ENCODE peak calls at places on chromosome 4, in seven cellular contexts. Y, B, V, E, J, L and H are unnamed samples.

GRCh38 chr4:110663206-110663605 is 40.3 kb upstream of the PITX2 start:
- DNase-seq in B (no peak), L (no peak), E (no peak), J (no peak), Y (no peak), V (no peak), H (no peak)

GRCh38 chr4:13984996-13985780 is 357.7 kb upstream of the BOD1L1 start:
- DNase-seq in B (no peak), E (no peak), V (no peak), J (no peak), Y (no peak), L (no peak), H (no peak)

GRCh38 chr4:16521156-16521915 is 295.1 kb upstream of the TAPT1 start:
- DNase-seq in E (no peak), J (no peak), L (no peak), B (peak), Y (no peak), V (no peak), H (no peak)

GRCh38 chr4:154622598-154622997 is 10.1 kb upstream of the FGG start:
- DNase-seq in L (peak), V (peak), B (peak), E (no peak), Y (peak), J (no peak), H (peak)

GRCh38 chr4:141995051-141995450 is 358.7 kb downstream of the IL15 start:
- DNase-seq in E (no peak), Y (no peak), V (no peak), L (no peak), B (peak), J (no peak), H (no peak)

GRCh38 chr4:60757986-60758385 is 442.1 kb upstream of the ADGRL3 start:
- DNase-seq in J (no peak), V (no peak), E (no peak), L (no peak), Y (no peak), B (no peak), H (no peak)

GRCh38 chr4:5996641-5997040 is 21.6 kb downstream of the C4orf50 start:
- DNase-seq in L (no peak), V (no peak), E (no peak), J (peak), B (no peak), Y (peak), H (no peak)

GRCh38 chr4:108611360-108611759 is 9.0 kb upstream of the RPL34 start:
- DNase-seq in L (no peak), E (no peak), J (no peak), V (no peak), Y (no peak), B (no peak), H (no peak)

GRCh38 chr4:134650461-134650860 is 448.9 kb upstream of the PABPC4L start:
- DNase-seq in E (no peak), L (no peak), B (peak), J (no peak), V (no peak), Y (no peak), H (no peak)

GRCh38 chr4:12651876-12652275 is 832.3 kb downstream of the RAB28 start:
- DNase-seq in Y (no peak), E (no peak), B (no peak), J (no peak), L (no peak), V (no peak), H (no peak)

GRCh38 chr4:152385551-152385950 is 150.3 kb downstream of the FBXW7 start:
- DNase-seq in B (peak), Y (no peak), V (no peak), E (no peak), L (no peak), J (no peak), H (no peak)

GRCh38 chr4:11904117-11904535 is 475.4 kb upstream of the HS3ST1 start:
- DNase-seq in J (no peak), B (peak), L (peak), Y (peak), V (no peak), E (no peak), H (no peak)

GRCh38 chr4:126611900-126612299 is 1020.9 kb upstream of the INTU start:
- DNase-seq in E (no peak), V (no peak), Y (no peak), L (no peak), B (no peak), J (no peak), H (peak)

GRCh38 chr4:6262847-6263487 is 6.7 kb upstream of the WFS1 start:
- DNase-seq in J (no peak), L (no peak), Y (no peak), E (no peak), B (no peak), V (no peak), H (no peak)

GRCh38 chr4:42995343-42995944 is 102.9 kb downstream of the GRXCR1 start:
- DNase-seq in L (no peak), E (no peak), J (no peak), B (peak), V (no peak), Y (no peak), H (no peak)

DNA sequence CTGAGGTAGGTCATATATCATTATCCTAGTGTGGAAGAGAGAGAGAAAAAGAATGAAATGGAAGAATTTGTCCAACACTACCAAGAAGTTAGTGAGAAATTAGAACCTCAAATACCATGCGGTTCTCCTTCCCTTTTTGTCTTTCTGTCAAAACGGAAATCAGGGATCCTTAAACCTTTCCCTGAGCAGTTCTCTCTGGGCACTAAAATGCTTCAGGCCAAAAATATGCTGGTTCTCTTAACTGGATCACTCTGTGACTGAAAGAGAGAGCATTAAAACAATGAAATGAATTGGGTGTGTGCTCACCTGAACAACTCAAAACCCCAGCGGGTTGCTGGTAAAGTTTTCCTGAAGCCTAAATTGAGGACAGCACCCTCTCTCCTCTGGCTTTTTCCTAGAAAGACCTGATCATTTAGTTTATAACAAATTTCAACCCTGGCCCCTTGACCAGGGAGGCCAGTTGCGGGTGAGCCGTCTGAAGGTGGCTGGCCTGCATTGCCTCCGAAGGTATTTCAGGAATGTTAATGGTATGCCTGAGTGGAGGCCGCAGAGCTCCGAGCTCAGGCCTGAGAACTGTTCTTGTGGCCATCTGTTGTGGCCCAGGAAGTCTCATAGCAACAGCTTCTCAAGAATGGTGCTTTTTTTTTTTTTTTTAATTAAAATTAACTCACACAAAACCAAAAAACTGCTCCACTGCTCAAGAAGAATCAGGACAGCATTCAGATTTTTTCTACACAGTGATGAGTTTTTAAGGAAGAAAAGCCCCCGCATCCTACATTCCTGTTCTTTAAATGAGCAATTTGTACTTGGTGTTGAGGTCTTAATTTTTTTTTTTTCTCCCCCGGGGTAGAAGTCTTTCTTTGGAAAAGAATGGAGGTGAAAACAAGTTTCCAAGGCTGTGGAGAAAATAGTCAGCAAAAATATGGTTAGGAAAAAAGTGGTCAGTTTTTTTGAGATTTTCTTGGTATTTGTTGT is 155.1 kb downstream of the SHROOM3 start:
- DNase-seq in J (no peak), Y (peak), L (peak), V (peak), B (no peak), E (no peak), H (peak)
- TF ChIP-seq POLR2A in J (no peak), Y (no peak), L (peak), V (no peak), B (no peak), E (no peak), H (no peak)

GRCh38 chr4:77156912-77157858 is at the start of gene CCNG2:
- DNase-seq in L (peak), E (no peak), B (no peak), J (peak), V (no peak), Y (peak), H (peak)
- TF ChIP-seq POLR2A in L (peak), E (peak), B (peak), J (no peak), V (peak), Y (peak), H (no peak)

GRCh38 chr4:184648220-184649025 is 824 bp downstream of the CASP3 start:
- DNase-seq in Y (peak), B (peak), E (no peak), L (peak), J (peak), V (no peak), H (no peak)
- TF ChIP-seq POLR2A in Y (no peak), B (peak), E (peak), L (no peak), J (no peak), V (no peak), H (peak)

GRCh38 chr4:10101559-10102192 is 14.9 kb downstream of the WDR1 start:
- DNase-seq in V (no peak), E (no peak), Y (no peak), L (no peak), B (no peak), J (peak), H (no peak)

GRCh38 chr4:10099521-10100325 is 16.9 kb downstream of the WDR1 start:
- DNase-seq in Y (no peak), B (no peak), J (no peak), E (no peak), V (no peak), L (no peak), H (no peak)

GRCh38 chr4:10098770-10099139 is 17.8 kb downstream of the WDR1 start:
- DNase-seq in Y (no peak), B (no peak), E (no peak), V (peak), J (no peak), L (no peak), H (no peak)

GRCh38 chr4:10102193-10102980 is 14.2 kb downstream of the WDR1 start:
- DNase-seq in E (no peak), Y (no peak), B (no peak), V (no peak), J (peak), L (no peak), H (no peak)

GRCh38 chr4:10100734-10101216 is 15.8 kb downstream of the WDR1 start:
- DNase-seq in J (peak), V (no peak), B (no peak), Y (peak), L (no peak), E (no peak), H (no peak)
- TF ChIP-seq POLR2A in J (no peak), V (no peak), B (no peak), Y (no peak), L (no peak), E (no peak), H (no peak)

DNA sequence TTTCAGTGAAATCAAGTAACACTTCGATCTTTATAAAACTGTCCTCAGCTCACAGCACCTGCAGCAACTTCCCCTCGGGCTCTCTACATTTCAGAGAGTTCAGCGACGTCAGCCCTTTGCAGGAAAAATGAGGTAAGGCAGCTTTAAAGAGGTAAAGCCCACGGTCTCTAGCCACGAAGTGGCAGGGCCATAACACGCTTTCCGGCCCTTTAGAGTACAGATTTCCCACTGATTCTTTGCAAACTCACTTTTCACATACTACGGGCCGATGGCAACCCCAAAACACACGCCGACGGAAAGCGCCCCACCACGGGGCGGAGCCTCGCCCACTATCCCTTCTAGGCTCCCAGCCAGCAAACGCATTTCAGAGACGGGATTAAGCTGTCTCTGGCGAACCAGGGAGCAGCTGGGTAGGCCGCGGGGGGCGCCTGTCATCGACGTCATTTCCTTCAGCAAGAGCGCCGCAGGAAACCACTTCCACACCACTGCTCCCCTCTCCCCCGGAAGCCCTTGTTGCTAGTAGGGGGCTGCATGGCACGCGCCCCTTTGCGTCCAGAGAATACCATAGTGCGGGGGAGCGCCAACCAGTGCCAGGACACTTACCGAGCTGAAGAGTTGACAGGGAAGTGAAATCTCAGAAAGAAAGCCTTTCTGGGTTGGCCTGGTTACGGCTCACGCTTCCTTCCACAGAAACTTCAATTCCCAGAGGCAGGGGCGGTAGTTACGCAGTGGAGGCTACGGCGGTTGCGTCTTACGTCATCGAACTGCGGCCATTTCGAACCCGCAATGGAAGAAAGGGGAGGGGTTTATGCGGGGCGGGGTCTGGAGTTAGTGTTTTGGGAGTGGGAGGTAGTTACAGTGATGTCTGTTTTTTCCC is at the start of gene TRMT10A:
- DNase-seq in B (peak), J (peak), Y (peak), V (peak), E (peak), L (peak), H (peak)
- TF ChIP-seq POLR2A in B (no peak), J (no peak), Y (peak), V (no peak), E (peak), L (peak), H (peak)

DNA sequence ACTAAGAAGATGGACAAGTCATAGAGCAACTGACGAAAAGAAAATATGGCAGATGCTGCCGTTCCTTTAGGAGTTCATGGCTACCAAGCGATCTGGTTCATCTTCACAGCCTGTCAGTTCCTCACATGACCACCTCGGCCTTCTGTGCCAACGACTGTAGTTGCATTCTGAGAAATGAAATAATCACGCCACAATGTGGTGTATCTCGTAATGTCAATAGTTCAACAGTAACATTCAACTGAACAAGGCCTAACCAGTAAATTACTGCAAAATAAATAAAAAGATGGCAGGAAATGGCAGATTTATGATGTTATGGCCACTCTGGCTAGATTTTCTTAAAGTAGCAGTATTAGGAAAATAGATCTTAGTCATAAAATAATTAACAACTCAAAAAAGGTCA is 4.4 kb downstream of the GPRIN3 start:
- DNase-seq in V (no peak), B (no peak), Y (peak), E (no peak), J (no peak), L (peak), H (no peak)
- TF ChIP-seq POLR2A in V (no peak), B (no peak), Y (no peak), E (no peak), J (no peak), L (no peak), H (no peak)

GRCh38 chr4:217891-218290 is 87.4 kb downstream of the ZNF732 start:
- DNase-seq in J (no peak), B (no peak), V (no peak), E (no peak), L (no peak), Y (no peak), H (no peak)

GRCh38 chr4:213971-214370 is 89.7 kb downstream of the ZNF718 start:
- DNase-seq in Y (no peak), J (no peak), V (no peak), L (no peak), B (no peak), E (no peak), H (no peak)

GRCh38 chr4:211033-211511 is 86.8 kb downstream of the ZNF718 start:
- DNase-seq in E (no peak), Y (no peak), L (no peak), B (no peak), V (no peak), J (no peak), H (no peak)

DNA sequence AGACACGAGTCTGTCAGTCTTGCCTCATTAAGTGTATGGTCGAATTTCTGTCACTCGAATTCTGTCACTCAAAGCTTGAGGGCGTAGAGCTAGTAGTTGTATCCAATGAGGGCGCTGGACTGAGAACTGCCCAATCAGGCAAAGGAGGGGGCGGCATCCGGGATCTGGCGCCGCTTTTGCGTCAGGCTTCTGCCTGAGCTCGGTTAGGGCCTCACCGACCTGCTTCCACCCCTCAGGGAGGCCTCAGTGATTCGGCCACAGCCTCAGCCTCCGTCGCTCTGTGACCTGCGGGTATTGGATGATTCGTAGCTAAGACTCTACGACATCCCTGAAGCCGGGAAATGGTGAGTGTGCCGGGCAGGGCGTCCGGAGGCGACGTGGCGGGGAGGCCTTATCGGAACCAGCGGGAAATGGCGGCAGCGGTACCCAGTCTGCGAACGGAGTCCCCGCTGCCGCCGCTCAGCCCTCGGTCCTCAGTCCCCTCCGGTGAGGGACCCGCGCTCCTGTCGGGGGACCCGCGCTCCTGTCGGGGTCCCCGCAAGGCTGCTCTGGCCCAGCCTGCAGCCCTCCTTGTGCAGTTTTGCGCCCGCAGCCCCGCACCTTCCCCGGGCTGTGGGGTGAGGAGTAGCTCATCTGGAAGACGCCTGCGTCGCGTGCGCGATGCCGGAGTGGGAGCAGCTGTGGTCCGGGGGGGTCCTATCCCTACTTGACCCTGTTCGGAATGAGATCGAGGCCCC is 88.3 kb downstream of the ZNF718 start:
- DNase-seq in J (peak), B (peak), V (no peak), L (peak), E (no peak), Y (peak), H (no peak)
- TF ChIP-seq POLR2A in J (no peak), B (no peak), V (no peak), L (peak), E (no peak), Y (peak), H (no peak)

GRCh38 chr4:112944006-112944405 is 105.4 kb upstream of the ANK2 start:
- DNase-seq in Y (no peak), V (no peak), L (no peak), B (peak), E (no peak), J (no peak), H (no peak)
- TF ChIP-seq POLR2A in Y (no peak), V (no peak), L (no peak), B (no peak), E (no peak), J (no peak), H (no peak)

GRCh38 chr4:47915378-47915777 is 995 bp upstream of the NFXL1 start:
- DNase-seq in V (no peak), L (no peak), E (no peak), B (peak), J (no peak), Y (no peak), H (no peak)

GRCh38 chr4:47913328-47913727 is 1.1 kb downstream of the NFXL1 start:
- DNase-seq in B (peak), Y (no peak), L (no peak), E (no peak), V (no peak), J (no peak), H (no peak)

GRCh38 chr4:47914926-47915237 is 499 bp upstream of the NFXL1 start:
- DNase-seq in J (no peak), E (no peak), Y (no peak), L (no peak), V (no peak), B (no peak), H (no peak)

GRCh38 chr4:47913858-47914218 is 545 bp downstream of the NFXL1 start:
- DNase-seq in B (no peak), J (peak), V (no peak), Y (peak), E (peak), L (peak), H (no peak)

GRCh38 chr4:47914219-47914925 is at the start of gene NFXL1:
- DNase-seq in B (peak), E (peak), L (peak), Y (peak), V (peak), J (peak), H (peak)
- TF ChIP-seq POLR2A in B (peak), E (peak), L (peak), Y (peak), V (peak), J (peak), H (peak)